ENCODE peak calls at places on chromosomes 16 and 17, in five cellular contexts. T is natural killer cell, L is SK-N-SH treated with all-trans-retinoic acid at 6 μM for 48 hours, Y is mucosa of descending colon, D is GM12878. X is an unnamed sample.

GRCh38 chr17:21034350-21035235 is 8.2 kb downstream of the USP22 start:
- ATAC-seq in T (peak; percentile 58), L (peak; percentile 19), Y (peak; percentile 33), D (peak; percentile 66), X (peak; percentile 88)

GRCh38 chr17:54883939-54884338 is 16.7 kb upstream of the TOM1L1 start:
- ATAC-seq in T (no peak), L (no peak), Y (no peak), D (no peak), X (no peak)

GRCh38 chr17:2312736-2313135 is 9.0 kb downstream of the SRR start:
- ATAC-seq in T (no peak), L (no peak), Y (no peak), D (no peak), X (no peak)

GRCh38 chr16:85908444-85908843 is 9.5 kb downstream of the IRF8 start:
- ATAC-seq in T (peak; percentile 15), L (no peak), Y (peak; percentile 38), D (peak; percentile 61), X (peak; percentile 82)

GRCh38 chr17:37092041-37092440 is 143.3 kb downstream of the AATF start:
- ATAC-seq in T (no peak), L (no peak), Y (peak; percentile 95), D (no peak), X (no peak)

GRCh38 chr16:19808061-19808621 is 76.5 kb downstream of the GPRC5B start:
- ATAC-seq in T (no peak), L (no peak), Y (no peak), D (peak; percentile 98), X (no peak)

GRCh38 chr17:31388770-31389672 is 2.5 kb upstream of the RAB11FIP4 start:
- ATAC-seq in T (peak; percentile 68), L (peak; percentile 65), Y (peak; percentile 31), D (peak; percentile 85), X (peak; percentile 55)

GRCh38 chr17:40532520-40533253 is 31.3 kb upstream of the TNS4 start:
- ATAC-seq in T (no peak), L (no peak), Y (peak; percentile 62), D (no peak), X (no peak)

GRCh38 chr17:79176792-79177601 is 102.4 kb downstream of the ENGASE start:
- ATAC-seq in T (no peak), L (no peak), Y (no peak), D (no peak), X (no peak)

GRCh38 chr16:70493863-70494770 is 29.2 kb downstream of the COG4 start:
- ATAC-seq in T (no peak), L (no peak), Y (no peak), D (peak; percentile 89), X (no peak)

GRCh38 chr17:16255481-16255901 is 38.5 kb downstream of the PIGL start:
- ATAC-seq in T (no peak), L (no peak), Y (peak; percentile 85), D (no peak), X (no peak)

GRCh38 chr17:62119373-62119772 is 54.3 kb upstream of the MED13 start:
- ATAC-seq in T (no peak), L (no peak), Y (no peak), D (peak; percentile 95), X (peak; percentile 64)

GRCh38 chr17:72192409-72193192 is 71.8 kb downstream of the SOX9 start:
- ATAC-seq in T (no peak), L (peak; percentile 28), Y (no peak), D (no peak), X (no peak)

GRCh38 chr16:46920402-46921068 is 36.4 kb downstream of the GPT2 start:
- ATAC-seq in T (no peak), L (no peak), Y (peak; percentile 76), D (no peak), X (no peak)

GRCh38 chr17:80978499-80979497 is 12.8 kb upstream of the CHMP6 start:
- ATAC-seq in T (no peak), L (no peak), Y (no peak), D (no peak), X (no peak)

GRCh38 chr16:77299395-77299794 is 100.2 kb downstream of the SYCE1L start:
- ATAC-seq in T (no peak), L (no peak), Y (no peak), D (peak; percentile 59), X (no peak)

GRCh38 chr16:87628940-87629339 is 26.6 kb downstream of the JPH3 start:
- ATAC-seq in T (no peak), L (no peak), Y (no peak), D (peak; percentile 59), X (peak; percentile 68)

GRCh38 chr17:7258731-7259554 is 3.3 kb downstream of the CLDN7 start:
- ATAC-seq in T (no peak), L (no peak), Y (peak; percentile 50), D (no peak), X (no peak)

GRCh38 chr16:87227651-87228015 is 89.6 kb downstream of the C16orf95 start:
- ATAC-seq in T (no peak), L (no peak), Y (peak; percentile 16), D (no peak), X (no peak)

GRCh38 chr17:65154770-65155589 is 17.8 kb downstream of the RGS9 start:
- ATAC-seq in T (peak; percentile 86), L (peak; percentile 79), Y (peak; percentile 83), D (peak; percentile 96), X (peak; percentile 89)

GRCh38 chr17:46823657-46824056 is 5.2 kb upstream of the WNT3 start:
- ATAC-seq in T (no peak), L (no peak), Y (no peak), D (no peak), X (no peak)

GRCh38 chr16:87835882-87836331 is 33.4 kb downstream of the SLC7A5 start:
- ATAC-seq in T (no peak), L (no peak), Y (no peak), D (no peak), X (no peak)

X was measured in stimulated activated memory B cell treated with anti-CD40 and anti-IgM and Interleukin-4, amounts not matched to agents 10 μg/mL and 1 μg/mL and 100 μg/mL, for 72 hours.